ENCODE peak calls at places on chromosomes 2 and 18, in eight cellular contexts. One of them, this sample, is unnamed.

GRCh38 chr2:98803747-98804650 is 73.1 kb upstream of the MGAT4A start:
- DNase-seq in cardiac muscle cell: no peak
- DNase-seq in RWPE1: no peak
- DNase-seq in astrocyte of the spinal cord: no peak
- DNase-seq in right atrium auricular region: no peak
- DNase-seq in AG09319: no peak
- DNase-seq in A673: no peak
- DNase-seq in epithelial cell of esophagus: no peak
- DNase-seq in this sample: peak; percentile 45

GRCh38 chr18:1513519-1513918 is 608.8 kb downstream of the ADCYAP1 start:
- DNase-seq in RWPE1: no peak
- DNase-seq in AG09319: no peak
- DNase-seq in astrocyte of the spinal cord: no peak
- DNase-seq in epithelial cell of esophagus: no peak
- DNase-seq in cardiac muscle cell: peak; percentile 1
- DNase-seq in right atrium auricular region: no peak
- DNase-seq in A673: no peak
- DNase-seq in this sample: no peak

GRCh38 chr18:36593001-36593400 is 235.8 kb downstream of the TPGS2 start:
- DNase-seq in epithelial cell of esophagus: peak; percentile 65
- DNase-seq in AG09319: no peak
- DNase-seq in astrocyte of the spinal cord: no peak
- DNase-seq in RWPE1: no peak
- DNase-seq in cardiac muscle cell: peak; percentile 18
- DNase-seq in right atrium auricular region: peak; percentile 47
- DNase-seq in A673: no peak
- DNase-seq in this sample: no peak

GRCh38 chr2:126792186-126792585 is 106.5 kb upstream of the TEX51 start:
- DNase-seq in cardiac muscle cell: no peak
- DNase-seq in astrocyte of the spinal cord: no peak
- DNase-seq in A673: no peak
- DNase-seq in AG09319: no peak
- DNase-seq in RWPE1: no peak
- DNase-seq in right atrium auricular region: no peak
- DNase-seq in epithelial cell of esophagus: no peak
- DNase-seq in this sample: no peak

GRCh38 chr2:139228276-139228675 is 448.1 kb upstream of the NXPH2 start:
- DNase-seq in right atrium auricular region: no peak
- DNase-seq in AG09319: no peak
- DNase-seq in cardiac muscle cell: no peak
- DNase-seq in epithelial cell of esophagus: no peak
- DNase-seq in RWPE1: no peak
- DNase-seq in astrocyte of the spinal cord: no peak
- DNase-seq in A673: no peak
- DNase-seq in this sample: no peak

GRCh38 chr2:126785236-126785635 is 113.5 kb upstream of the TEX51 start:
- DNase-seq in right atrium auricular region: no peak
- DNase-seq in epithelial cell of esophagus: no peak
- DNase-seq in RWPE1: no peak
- DNase-seq in cardiac muscle cell: no peak
- DNase-seq in astrocyte of the spinal cord: no peak
- DNase-seq in AG09319: no peak
- DNase-seq in A673: no peak
- DNase-seq in this sample: no peak

GRCh38 chr2:207796585-207797350 is 27.1 kb upstream of the FZD5 start:
- DNase-seq in A673: no peak
- DNase-seq in epithelial cell of esophagus: peak; percentile 47
- DNase-seq in cardiac muscle cell: peak; percentile 25
- DNase-seq in astrocyte of the spinal cord: no peak
- DNase-seq in AG09319: no peak
- DNase-seq in RWPE1: no peak
- DNase-seq in right atrium auricular region: no peak
- DNase-seq in this sample: no peak

GRCh38 chr2:33670392-33670937 is 71.4 kb upstream of the FAM98A start:
- DNase-seq in epithelial cell of esophagus: peak; percentile 4
- DNase-seq in cardiac muscle cell: no peak
- DNase-seq in AG09319: no peak
- DNase-seq in right atrium auricular region: no peak
- DNase-seq in astrocyte of the spinal cord: no peak
- DNase-seq in RWPE1: no peak
- DNase-seq in A673: no peak
- DNase-seq in this sample: no peak

GRCh38 chr18:49948975-49949374 is 135.6 kb upstream of the ACAA2 start:
- DNase-seq in RWPE1: no peak
- DNase-seq in AG09319: no peak
- DNase-seq in epithelial cell of esophagus: no peak
- DNase-seq in right atrium auricular region: no peak
- DNase-seq in A673: no peak
- DNase-seq in cardiac muscle cell: no peak
- DNase-seq in astrocyte of the spinal cord: no peak
- DNase-seq in this sample: no peak

GRCh38 chr2:53170463-53170862 is 597.1 kb upstream of the CHAC2 start:
- DNase-seq in astrocyte of the spinal cord: no peak
- DNase-seq in cardiac muscle cell: no peak
- DNase-seq in epithelial cell of esophagus: no peak
- DNase-seq in A673: no peak
- DNase-seq in RWPE1: no peak
- DNase-seq in right atrium auricular region: no peak
- DNase-seq in AG09319: peak; percentile 69
- DNase-seq in this sample: no peak

GRCh38 chr2:126650994-126651393 is 5.0 kb upstream of the GYPC start:
- DNase-seq in RWPE1: no peak
- DNase-seq in astrocyte of the spinal cord: no peak
- DNase-seq in AG09319: no peak
- DNase-seq in right atrium auricular region: no peak
- DNase-seq in cardiac muscle cell: no peak
- DNase-seq in epithelial cell of esophagus: no peak
- DNase-seq in A673: no peak
- DNase-seq in this sample: peak; percentile 24

GRCh38 chr2:42971947-42972736 is 179.8 kb upstream of the HAAO start:
- DNase-seq in cardiac muscle cell: no peak
- DNase-seq in astrocyte of the spinal cord: no peak
- DNase-seq in A673: no peak
- DNase-seq in RWPE1: no peak
- DNase-seq in AG09319: no peak
- DNase-seq in epithelial cell of esophagus: peak; percentile 83
- DNase-seq in right atrium auricular region: no peak
- DNase-seq in this sample: no peak

GRCh38 chr2:119748135-119748534 is 11.6 kb upstream of the PTPN4 start:
- DNase-seq in AG09319: no peak
- DNase-seq in cardiac muscle cell: peak; percentile 34
- DNase-seq in A673: no peak
- DNase-seq in astrocyte of the spinal cord: no peak
- DNase-seq in epithelial cell of esophagus: no peak
- DNase-seq in RWPE1: no peak
- DNase-seq in right atrium auricular region: no peak
- DNase-seq in this sample: no peak

GRCh38 chr18:12361770-12362378 is 15.2 kb downstream of the AFG3L2 start:
- DNase-seq in right atrium auricular region: no peak
- DNase-seq in RWPE1: no peak
- DNase-seq in cardiac muscle cell: peak; percentile 33
- DNase-seq in astrocyte of the spinal cord: no peak
- DNase-seq in epithelial cell of esophagus: no peak
- DNase-seq in A673: no peak
- DNase-seq in AG09319: no peak
- DNase-seq in this sample: no peak

GRCh38 chr2:1051585-1051984 is 100.9 kb downstream of the SNTG2 start:
- DNase-seq in right atrium auricular region: no peak
- DNase-seq in A673: no peak
- DNase-seq in epithelial cell of esophagus: no peak
- DNase-seq in AG09319: no peak
- DNase-seq in RWPE1: no peak
- DNase-seq in astrocyte of the spinal cord: no peak
- DNase-seq in cardiac muscle cell: no peak
- DNase-seq in this sample: no peak

GRCh38 chr18:26434887-26435286 is 113.5 kb downstream of the KCTD1 start:
- DNase-seq in right atrium auricular region: no peak
- DNase-seq in cardiac muscle cell: no peak
- DNase-seq in astrocyte of the spinal cord: no peak
- DNase-seq in AG09319: no peak
- DNase-seq in A673: no peak
- DNase-seq in RWPE1: no peak
- DNase-seq in epithelial cell of esophagus: no peak
- DNase-seq in this sample: no peak

GRCh38 chr2:63827749-63828148 is 13.9 kb upstream of the UGP2 start:
- DNase-seq in AG09319: peak; percentile 50
- DNase-seq in cardiac muscle cell: peak; percentile 81
- DNase-seq in A673: no peak
- DNase-seq in RWPE1: peak; percentile 11
- DNase-seq in right atrium auricular region: no peak
- DNase-seq in astrocyte of the spinal cord: peak; percentile 89
- DNase-seq in epithelial cell of esophagus: peak; percentile 41
- DNase-seq in this sample: no peak

GRCh38 chr2:769771-770170 is 92.6 kb upstream of the TMEM18 start:
- DNase-seq in AG09319: no peak
- DNase-seq in astrocyte of the spinal cord: no peak
- DNase-seq in RWPE1: no peak
- DNase-seq in cardiac muscle cell: no peak
- DNase-seq in right atrium auricular region: no peak
- DNase-seq in epithelial cell of esophagus: no peak
- DNase-seq in A673: no peak
- DNase-seq in this sample: no peak

GRCh38 chr2:236565225-236565624 is 4.4 kb upstream of the ACKR3 start:
- DNase-seq in AG09319: no peak
- DNase-seq in RWPE1: no peak
- DNase-seq in astrocyte of the spinal cord: no peak
- DNase-seq in epithelial cell of esophagus: no peak
- DNase-seq in right atrium auricular region: no peak
- DNase-seq in A673: no peak
- DNase-seq in cardiac muscle cell: no peak
- DNase-seq in this sample: no peak

GRCh38 chr2:236563953-236564352 is 5.7 kb upstream of the ACKR3 start:
- DNase-seq in right atrium auricular region: no peak
- DNase-seq in cardiac muscle cell: no peak
- DNase-seq in AG09319: no peak
- DNase-seq in RWPE1: no peak
- DNase-seq in epithelial cell of esophagus: no peak
- DNase-seq in astrocyte of the spinal cord: no peak
- DNase-seq in A673: no peak
- DNase-seq in this sample: no peak

GRCh38 chr2:236566596-236566995 is 3.0 kb upstream of the ACKR3 start:
- DNase-seq in AG09319: no peak
- DNase-seq in astrocyte of the spinal cord: no peak
- DNase-seq in right atrium auricular region: no peak
- DNase-seq in epithelial cell of esophagus: no peak
- DNase-seq in A673: no peak
- DNase-seq in cardiac muscle cell: no peak
- DNase-seq in RWPE1: no peak
- DNase-seq in this sample: no peak

GRCh38 chr2:236568068-236568921 is 1.3 kb upstream of the ACKR3 start:
- DNase-seq in cardiac muscle cell: peak; percentile 30
- DNase-seq in astrocyte of the spinal cord: peak; percentile 25
- DNase-seq in AG09319: no peak
- DNase-seq in epithelial cell of esophagus: peak; percentile 33
- DNase-seq in A673: no peak
- DNase-seq in right atrium auricular region: no peak
- DNase-seq in RWPE1: no peak
- DNase-seq in this sample: no peak

GRCh38 chr2:236565879-236566402 is 3.7 kb upstream of the ACKR3 start:
- DNase-seq in epithelial cell of esophagus: no peak
- DNase-seq in right atrium auricular region: no peak
- DNase-seq in A673: no peak
- DNase-seq in RWPE1: no peak
- DNase-seq in cardiac muscle cell: no peak
- DNase-seq in astrocyte of the spinal cord: no peak
- DNase-seq in AG09319: no peak
- DNase-seq in this sample: no peak
- TF ChIP-seq CTCF in epithelial cell of esophagus: no peak
- TF ChIP-seq CTCF in right atrium auricular region: no peak
- TF ChIP-seq CTCF in A673: no peak
- TF ChIP-seq CTCF in RWPE1: no peak
- TF ChIP-seq CTCF in cardiac muscle cell: no peak
- TF ChIP-seq CTCF in astrocyte of the spinal cord: no peak
- TF ChIP-seq CTCF in AG09319: no peak
- TF ChIP-seq CTCF in this sample: no peak

GRCh38 chr2:135256531-135257258 is 204.6 kb downstream of the RAB3GAP1 start:
- DNase-seq in A673: no peak
- DNase-seq in epithelial cell of esophagus: peak; percentile 93
- DNase-seq in AG09319: no peak
- DNase-seq in right atrium auricular region: no peak
- DNase-seq in astrocyte of the spinal cord: peak; percentile 17
- DNase-seq in cardiac muscle cell: no peak
- DNase-seq in RWPE1: no peak
- DNase-seq in this sample: no peak
- TF ChIP-seq CTCF in A673: no peak
- TF ChIP-seq CTCF in epithelial cell of esophagus: no peak
- TF ChIP-seq CTCF in AG09319: no peak
- TF ChIP-seq CTCF in right atrium auricular region: no peak
- TF ChIP-seq CTCF in astrocyte of the spinal cord: no peak
- TF ChIP-seq CTCF in cardiac muscle cell: no peak
- TF ChIP-seq CTCF in RWPE1: no peak
- TF ChIP-seq CTCF in this sample: no peak

DNA sequence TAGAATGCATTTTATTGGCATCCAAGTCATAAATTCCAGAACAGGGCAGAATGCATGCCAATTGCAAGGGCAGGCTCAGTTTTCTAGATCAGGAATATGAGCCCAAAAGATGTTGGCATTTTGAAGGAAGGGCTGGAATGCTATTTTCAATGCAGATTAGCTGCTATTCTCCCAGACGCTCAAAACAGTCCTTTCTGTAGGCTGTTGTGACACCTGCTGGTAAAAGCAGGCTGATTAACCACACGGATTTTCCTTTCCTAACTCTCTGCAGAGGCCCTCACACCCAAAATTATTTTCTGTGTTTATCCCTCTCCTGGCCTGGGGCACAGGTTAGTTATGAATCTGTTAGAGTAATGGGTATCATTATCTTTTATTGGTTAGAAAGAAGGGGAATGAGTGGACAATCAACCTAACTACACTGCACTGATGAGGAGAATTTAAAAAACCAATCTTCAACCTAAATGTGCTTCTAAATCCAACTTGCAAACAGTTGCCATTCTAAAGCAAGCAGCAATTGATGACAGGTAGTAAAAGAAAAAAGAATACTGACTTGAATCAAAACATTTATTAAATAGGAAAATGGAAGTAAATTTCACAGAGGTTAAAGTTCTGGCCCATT is 94.0 kb downstream of the PLA2R1 start:
- DNase-seq in right atrium auricular region: no peak
- DNase-seq in cardiac muscle cell: peak; percentile 75
- DNase-seq in astrocyte of the spinal cord: peak; percentile 28
- DNase-seq in epithelial cell of esophagus: peak; percentile 44
- DNase-seq in RWPE1: peak; percentile 53
- DNase-seq in AG09319: no peak
- DNase-seq in A673: peak; percentile 60
- DNase-seq in this sample: no peak
- TF ChIP-seq CTCF in right atrium auricular region: no peak
- TF ChIP-seq CTCF in cardiac muscle cell: peak; percentile 66
- TF ChIP-seq CTCF in astrocyte of the spinal cord: peak; percentile 60
- TF ChIP-seq CTCF in epithelial cell of esophagus: peak; percentile 63
- TF ChIP-seq CTCF in RWPE1: no peak
- TF ChIP-seq CTCF in AG09319: peak; percentile 65
- TF ChIP-seq CTCF in A673: peak; percentile 64
- TF ChIP-seq CTCF in this sample: peak; percentile 80

DNA sequence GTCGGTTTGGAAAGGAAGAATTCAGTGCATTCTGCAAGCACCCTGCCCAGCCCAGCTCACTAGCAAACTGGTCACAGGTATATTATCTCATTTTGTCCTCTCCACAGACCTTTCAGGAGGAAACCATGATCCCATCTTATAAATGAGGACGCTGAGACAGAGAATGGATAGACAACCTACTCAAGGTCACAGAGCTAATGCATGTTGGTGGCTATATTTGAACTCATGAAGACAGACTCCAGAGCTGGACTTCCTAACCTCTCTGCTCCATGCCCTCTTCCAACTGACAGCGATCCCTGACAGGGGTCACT is 29.5 kb downstream of the SERPINB5 start:
- DNase-seq in AG09319: no peak
- DNase-seq in RWPE1: no peak
- DNase-seq in epithelial cell of esophagus: no peak
- DNase-seq in astrocyte of the spinal cord: no peak
- DNase-seq in A673: no peak
- DNase-seq in right atrium auricular region: no peak
- DNase-seq in cardiac muscle cell: no peak
- DNase-seq in this sample: no peak
- TF ChIP-seq CTCF in AG09319: no peak
- TF ChIP-seq CTCF in RWPE1: no peak
- TF ChIP-seq CTCF in epithelial cell of esophagus: no peak
- TF ChIP-seq CTCF in astrocyte of the spinal cord: no peak
- TF ChIP-seq CTCF in A673: no peak
- TF ChIP-seq CTCF in right atrium auricular region: no peak
- TF ChIP-seq CTCF in cardiac muscle cell: no peak
- TF ChIP-seq CTCF in this sample: peak; percentile 6